ENCODE peak calls at places on chromosomes 5 and 9, in nine cellular contexts. H is CD8-positive, alpha-beta T cell; B is colonic mucosa; Z is NB4; N is cardiac fibroblast; V is AG10803; K is effector memory CD4-positive, alpha-beta T cell; O is mammary epithelial cell; L is right cardiac atrium. M is an unnamed sample.

GRCh38 chr9:108786756-108787663 is 68.8 kb downstream of the ACTL7B start:
- DNase-seq in B (no peak), O (peak), Z (peak), L (no peak), N (peak), V (peak), K (no peak), H (no peak), M (peak)

GRCh38 chr9:75071530-75072122 is 16.3 kb downstream of the NMRK1 start:
- DNase-seq in K (peak), Z (no peak), H (peak), N (no peak), B (peak), L (no peak), V (no peak), O (peak), M (no peak)

GRCh38 chr5:14064841-14065240 is 78.3 kb upstream of the TRIO start:
- DNase-seq in N (peak), V (peak), O (peak), K (no peak), H (no peak), L (no peak), Z (no peak), B (no peak), M (no peak)

GRCh38 chr9:84917366-84918063 is 248.0 kb downstream of the NTRK2 start:
- DNase-seq in Z (no peak), V (no peak), B (peak), H (no peak), N (no peak), O (peak), L (peak), K (no peak), M (no peak)

GRCh38 chr5:36624277-36624676 is 17.9 kb downstream of the SLC1A3 start:
- DNase-seq in K (no peak), O (no peak), Z (no peak), V (no peak), H (no peak), L (no peak), N (no peak), B (no peak), M (no peak)

GRCh38 chr5:1661311-1661710 is 137.6 kb upstream of the LPCAT1 start:
- DNase-seq in O (no peak), V (no peak), K (no peak), H (no peak), Z (no peak), L (no peak), B (peak), N (no peak), M (no peak)

GRCh38 chr9:107243757-107244156 is 39.3 kb upstream of the RAD23B start:
- DNase-seq in B (peak), K (no peak), L (no peak), H (peak), O (peak), Z (no peak), N (no peak), V (peak), M (peak)

GRCh38 chr5:60856059-60856458 is 12.0 kb upstream of the ELOVL7 start:
- DNase-seq in N (peak), L (no peak), Z (no peak), B (no peak), V (peak), O (peak), H (no peak), K (no peak), M (peak)

GRCh38 chr9:81776390-81776789 is 87.0 kb upstream of the TLE1 start:
- DNase-seq in L (no peak), V (peak), O (no peak), B (no peak), H (no peak), Z (no peak), K (no peak), N (no peak), M (peak)

GRCh38 chr9:30723656-30724055 is 1660.8 kb upstream of the ACO1 start:
- DNase-seq in H (no peak), O (peak), N (no peak), L (no peak), K (no peak), Z (no peak), B (no peak), V (no peak), M (no peak)

GRCh38 chr9:127154390-127155191 is 32.2 kb upstream of the ANGPTL2 start:
- DNase-seq in Z (no peak), N (peak), L (peak), V (peak), K (no peak), B (peak), H (no peak), O (no peak), M (peak)
- H3K4me3 ChIP-seq in Z (no peak), N (no peak), L (no peak), V (peak), K (no peak), B (no peak), H (no peak), O (no peak), M (no peak)

GRCh38 chr9:124595743-124596142 is 88.5 kb upstream of the NR5A1 start:
- DNase-seq in N (no peak), O (no peak), K (no peak), L (no peak), V (no peak), B (peak), H (no peak), Z (no peak), M (no peak)
- H3K4me3 ChIP-seq in N (no peak), O (no peak), K (no peak), L (no peak), V (no peak), B (no peak), H (no peak), Z (no peak), M (no peak)

DNA sequence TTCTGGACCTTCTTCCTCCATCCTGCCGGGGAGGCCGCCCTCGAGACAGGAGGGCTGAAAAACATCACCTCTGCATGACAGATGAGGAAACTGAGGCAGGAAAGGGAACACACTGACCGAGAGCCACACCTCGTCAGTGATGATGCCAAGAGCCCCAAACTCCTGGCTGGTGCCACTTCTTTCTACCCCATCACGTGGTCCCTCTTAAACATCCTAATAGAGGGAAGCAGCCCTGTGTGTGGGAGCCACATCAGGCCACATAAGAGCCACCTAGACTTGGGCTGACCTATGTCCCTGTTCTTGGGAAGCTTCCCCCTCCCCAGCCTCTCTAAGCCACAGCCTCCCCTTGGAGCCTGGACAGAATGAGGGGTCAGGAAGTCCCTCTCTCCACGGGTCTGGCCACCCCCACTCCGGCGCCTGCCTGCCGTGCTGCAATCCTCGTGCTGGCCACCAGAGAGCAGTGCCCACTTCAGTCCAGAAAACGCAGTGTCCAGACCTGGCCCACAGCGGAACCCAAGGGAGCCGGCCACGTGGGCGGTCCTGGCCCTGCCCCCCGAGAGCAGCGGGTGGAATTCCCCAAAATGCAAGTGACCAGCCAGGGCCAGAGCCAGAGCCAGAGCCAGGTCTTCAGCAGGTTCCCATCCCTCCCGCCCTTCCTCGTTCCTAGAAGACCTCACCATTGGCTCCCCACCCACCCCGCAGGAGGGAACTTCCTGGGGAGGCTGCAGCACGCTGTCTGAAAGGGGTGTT is 54.7 kb upstream of the SARDH start:
- DNase-seq in N (peak), Z (peak), H (peak), K (peak), L (peak), O (peak), V (peak), B (peak), M (no peak)
- H3K4me3 ChIP-seq in N (no peak), Z (no peak), H (no peak), K (no peak), L (no peak), O (no peak), V (no peak), B (no peak), M (no peak)

GRCh38 chr5:56973473-56973872 is 21.6 kb upstream of the MIER3 start:
- DNase-seq in N (no peak), O (no peak), H (no peak), V (no peak), B (no peak), Z (no peak), K (no peak), L (no peak), M (no peak)
- H3K4me3 ChIP-seq in N (no peak), O (no peak), H (no peak), V (no peak), B (no peak), Z (no peak), K (no peak), L (no peak), M (no peak)

DNA sequence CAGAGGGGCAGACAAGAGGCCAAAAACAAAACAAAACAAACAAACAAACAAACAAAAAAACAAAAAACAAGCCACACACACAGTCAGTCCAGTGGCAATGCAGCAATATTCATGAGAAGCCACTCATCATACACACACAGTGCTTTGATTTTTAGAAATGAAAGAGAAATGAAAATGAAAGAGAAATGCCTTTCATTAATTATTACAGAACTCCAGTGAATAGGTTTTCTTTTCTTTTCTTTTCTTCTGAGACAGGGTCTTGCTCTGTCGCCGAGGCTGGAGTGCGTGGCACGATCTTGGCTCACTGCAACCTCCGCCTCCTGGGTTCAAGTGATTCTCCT is 36.9 kb downstream of the SPRY4 start:
- DNase-seq in B (no peak), V (no peak), L (no peak), O (no peak), H (no peak), K (no peak), N (no peak), Z (no peak), M (no peak)
- H3K4me3 ChIP-seq in B (no peak), V (no peak), L (no peak), O (no peak), H (no peak), K (no peak), N (no peak), Z (no peak), M (no peak)

GRCh38 chr5:31104775-31105174 is 88.7 kb upstream of the CDH6 start:
- DNase-seq in H (no peak), N (no peak), K (no peak), V (no peak), O (no peak), L (no peak), B (no peak), Z (no peak), M (no peak)

GRCh38 chr5:31106742-31107546 is 86.5 kb upstream of the CDH6 start:
- DNase-seq in B (no peak), O (no peak), N (peak), H (no peak), Z (no peak), V (peak), L (no peak), K (no peak), M (no peak)

GRCh38 chr5:31100781-31101180 is 92.7 kb upstream of the CDH6 start:
- DNase-seq in B (no peak), V (no peak), O (no peak), Z (no peak), H (no peak), N (no peak), K (no peak), L (no peak), M (no peak)

GRCh38 chr5:31106259-31106658 is 87.2 kb upstream of the CDH6 start:
- DNase-seq in Z (no peak), V (no peak), L (no peak), O (no peak), N (no peak), H (no peak), K (no peak), B (no peak), M (no peak)
- H3K4me3 ChIP-seq in Z (no peak), V (no peak), L (no peak), O (no peak), N (no peak), H (no peak), K (no peak), B (no peak), M (no peak)

GRCh38 chr9:114098660-114099522 is at the start of gene KIF12:
- DNase-seq in L (peak), O (no peak), N (no peak), B (peak), K (no peak), Z (no peak), H (peak), V (no peak), M (no peak)

GRCh38 chr9:114098021-114098659 is 952 bp downstream of the KIF12 start:
- DNase-seq in N (no peak), L (no peak), V (no peak), Z (no peak), H (no peak), K (no peak), B (peak), O (peak), M (no peak)

GRCh38 chr9:114100536-114100935 is 1.4 kb upstream of the KIF12 start:
- DNase-seq in L (no peak), K (no peak), N (no peak), O (no peak), B (no peak), V (no peak), H (no peak), Z (no peak), M (no peak)

GRCh38 chr9:114097613-114098020 is 1.5 kb downstream of the KIF12 start:
- DNase-seq in N (peak), Z (no peak), V (no peak), L (no peak), O (peak), B (peak), H (no peak), K (no peak), M (no peak)

DNA sequence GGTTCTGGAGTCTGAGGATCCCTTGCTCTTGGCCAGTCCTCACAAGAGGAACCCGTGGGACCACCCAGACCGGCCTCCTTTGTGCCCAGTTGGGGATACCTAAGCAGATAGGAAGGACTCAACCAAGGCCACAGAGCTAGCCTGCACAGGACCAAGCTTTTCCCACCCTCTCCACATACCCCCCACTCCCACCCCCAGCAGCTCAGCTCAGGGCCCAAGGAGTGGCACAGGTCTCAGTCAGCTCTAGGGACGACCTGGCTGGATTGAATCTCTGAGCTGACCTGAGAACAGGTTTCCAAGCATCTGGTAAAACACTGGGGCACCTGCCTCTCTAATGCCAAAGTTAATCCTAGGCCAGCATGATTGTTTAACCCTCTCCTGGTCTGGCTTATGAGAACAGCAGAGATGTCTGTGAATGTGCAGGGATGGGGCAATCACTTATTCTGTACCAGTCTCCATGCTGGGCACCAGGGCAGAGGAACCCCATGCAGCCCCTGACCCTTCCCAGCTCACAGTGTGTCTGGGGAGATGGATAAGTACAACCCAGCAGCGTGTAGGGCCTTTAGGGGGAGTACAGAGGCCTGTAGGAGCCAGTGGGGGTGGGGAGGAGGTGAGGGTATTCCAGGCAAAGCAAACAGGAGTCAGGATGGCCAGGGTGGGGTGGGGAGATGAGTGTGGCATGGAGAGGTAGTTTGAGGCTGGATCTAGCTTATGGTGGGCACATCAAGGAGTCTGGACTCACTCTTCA is 605 bp upstream of the KIF12 start:
- DNase-seq in H (no peak), K (no peak), V (no peak), Z (no peak), B (no peak), N (no peak), L (no peak), O (no peak), M (no peak)
- H3K4me3 ChIP-seq in H (no peak), K (no peak), V (no peak), Z (no peak), B (no peak), N (no peak), L (no peak), O (no peak), M (no peak)

GRCh38 chr5:135535820-135536801 is at the start of gene NEUROG1:
- DNase-seq in N (no peak), K (no peak), H (no peak), V (no peak), O (no peak), L (no peak), Z (no peak), B (peak), M (no peak)

GRCh38 chr5:135533794-135534193 is 2.0 kb downstream of the NEUROG1 start:
- DNase-seq in Z (no peak), N (no peak), H (no peak), L (no peak), B (no peak), V (no peak), K (no peak), O (no peak), M (no peak)

GRCh38 chr5:135534609-135535419 is 950 bp downstream of the NEUROG1 start:
- DNase-seq in O (no peak), Z (no peak), V (no peak), K (no peak), L (no peak), H (no peak), B (no peak), N (no peak), M (no peak)

GRCh38 chr5:135537271-135537670 is 1.5 kb upstream of the NEUROG1 start:
- DNase-seq in H (no peak), V (no peak), L (no peak), B (no peak), O (no peak), N (no peak), K (no peak), Z (no peak), M (no peak)

GRCh38 chr5:135535420-135535819 is 344 bp downstream of the NEUROG1 start:
- DNase-seq in K (no peak), H (no peak), N (no peak), V (no peak), L (no peak), Z (no peak), B (no peak), O (peak), M (no peak)
- H3K4me3 ChIP-seq in K (no peak), H (no peak), N (no peak), V (no peak), L (no peak), Z (no peak), B (no peak), O (peak), M (no peak)

M was measured in skeletal muscle cell.